ENCODE peak calls at places on chromosomes 7 and 10, in eight cellular contexts. R is heart left ventricle; T is NCI-H2171 treated with DMSO at 0.1 percent for 48 hours; M is memory B cell; C is stimulated activated CD4-positive, alpha-beta T cell treated with anti-CD3 and anti-CD28 coated beads, Interleukin-4, amount 100 ng/mL, for 24 hours; H is choroid plexus epithelial cell; X is bronchial epithelial cell; V is naive thymus-derived CD8-positive, alpha-beta T cell. D is an unnamed sample.
A peak's percentile ranks its signal among the peaks of the same experiment; 100 is the strongest.

GRCh38 chr7:37546677-37547076 is 98.0 kb upstream of the ELMO1 start:
- DNase-seq in H (no peak), C (no peak), R (no peak), V (no peak), X (peak; percentile 27), M (no peak), T (no peak), D (no peak)

GRCh38 chr10:74827045-74827441 is 643 bp downstream of the KAT6B start:
- DNase-seq in M (no peak), C (no peak), V (no peak), T (no peak), H (no peak), X (peak; percentile 10), R (no peak), D (no peak)

GRCh38 chr7:142670504-142670903 is 78.8 kb upstream of the PRSS1 start:
- DNase-seq in V (peak; percentile 4), M (no peak), T (no peak), X (no peak), C (no peak), H (no peak), R (no peak), D (no peak)

GRCh38 chr10:113297226-113297625 is 255.6 kb upstream of the HABP2 start:
- DNase-seq in R (no peak), X (no peak), V (no peak), M (no peak), C (no peak), T (no peak), H (peak; percentile 74), D (peak; percentile 95)

GRCh38 chr10:52949899-52950298 is 177.3 kb upstream of the MBL2 start:
- DNase-seq in C (no peak), X (no peak), V (no peak), T (no peak), M (no peak), H (peak; percentile 25), R (no peak), D (no peak)

GRCh38 chr10:16436758-16437539 is at the start of gene PTER:
- DNase-seq in T (peak; percentile 87), C (peak; percentile 99), H (peak; percentile 89), X (peak; percentile 89), M (peak; percentile 97), R (peak; percentile 98), V (peak; percentile 94), D (peak; percentile 96)

GRCh38 chr7:155809332-155809946 is 2.8 kb downstream of the SHH start:
- DNase-seq in X (no peak), H (no peak), M (no peak), R (no peak), T (no peak), C (no peak), V (no peak), D (no peak)

GRCh38 chr10:80599424-80599847 is 61.7 kb downstream of the SH2D4B start:
- DNase-seq in R (peak; percentile 40), T (no peak), X (peak; percentile 68), H (peak; percentile 69), M (no peak), C (peak; percentile 6), V (peak; percentile 27), D (peak; percentile 50)

GRCh38 chr7:142882338-142882678 is 3.2 kb downstream of the TRPV6 start:
- DNase-seq in V (no peak), T (no peak), H (no peak), X (no peak), C (no peak), R (no peak), M (no peak), D (no peak)

GRCh38 chr10:124005991-124006392 is 87.4 kb downstream of the CHST15 start:
- DNase-seq in H (peak; percentile 51), C (no peak), T (peak; percentile 85), X (no peak), V (no peak), M (no peak), R (no peak), D (no peak)

D was measured in EH.